ENCODE peak calls at places on chromosomes 4 and X, in six cellular contexts. C is fibroblast of pulmonary artery; B is brain microvascular endothelial cell; Q is esophagus squamous epithelium; Y is CD8-positive, alpha-beta T cell; Z is right lobe of liver. S is an unnamed sample.

GRCh38 chrX:4043951-4044350 is 330.5 kb upstream of the PRKX start:
- DNase-seq in B (no peak), Y (no peak), C (no peak), Z (no peak), Q (no peak), S (no peak)

GRCh38 chr4:144818136-144818535 is 172.2 kb downstream of the HHIP start:
- DNase-seq in C (no peak), Z (no peak), Q (no peak), B (no peak), Y (no peak), S (no peak)

GRCh38 chr4:1043658-1044468 is 32.4 kb downstream of the FGFRL1 start:
- DNase-seq in Y (no peak), B (peak; percentile 99), Z (peak; percentile 87), Q (no peak), C (peak; percentile 99), S (peak; percentile 97)

GRCh38 chr4:98586634-98587354 is 71.6 kb downstream of the TSPAN5 start:
- DNase-seq in B (no peak), Y (no peak), Z (no peak), C (no peak), Q (no peak), S (no peak)

GRCh38 chrX:21373637-21374162 is 518 bp upstream of the CNKSR2 start:
- DNase-seq in B (no peak), Z (peak; percentile 27), C (no peak), Y (no peak), Q (no peak), S (no peak)

GRCh38 chr4:146051724-146052396 is 113.2 kb upstream of the ZNF827 start:
- DNase-seq in Q (no peak), B (peak; percentile 61), C (peak; percentile 72), Y (no peak), Z (no peak), S (peak; percentile 13)

GRCh38 chrX:66360894-66361293 is 196.8 kb downstream of the HEPH start:
- DNase-seq in B (no peak), Y (no peak), Q (no peak), C (no peak), Z (no peak), S (no peak)

GRCh38 chr4:134636332-134637055 is 434.9 kb upstream of the PABPC4L start:
- DNase-seq in Y (no peak), Z (no peak), Q (no peak), C (no peak), B (no peak), S (no peak)

GRCh38 chrX:3549442-3549875 is 164.0 kb downstream of the PRKX start:
- DNase-seq in C (peak; percentile 45), Q (no peak), Z (no peak), B (peak; percentile 24), Y (no peak), S (peak; percentile 68)

GRCh38 chr4:57342406-57342805 is 232.2 kb upstream of the IGFBP7 start:
- DNase-seq in Z (no peak), B (peak; percentile 9), Y (no peak), Q (no peak), C (peak; percentile 17), S (no peak)

GRCh38 chr4:107196312-107196711 is 160.2 kb upstream of the DKK2 start:
- DNase-seq in B (no peak), C (no peak), Z (no peak), Q (no peak), Y (no peak), S (no peak)

GRCh38 chr4:7808752-7809151 is 130.9 kb downstream of the AFAP1 start:
- DNase-seq in Z (no peak), C (peak; percentile 88), B (peak; percentile 66), Q (no peak), Y (no peak), S (peak; percentile 85)

GRCh38 chr4:164931551-164932324 is 45.7 kb downstream of the TRIM61 start:
- DNase-seq in Q (no peak), Y (no peak), Z (no peak), C (no peak), B (peak; percentile 17), S (no peak)

GRCh38 chr4:155784637-155785036 is 25.8 kb downstream of the GUCY1B1 start:
- DNase-seq in Y (no peak), C (no peak), Q (no peak), Z (no peak), B (no peak), S (no peak)

GRCh38 chrX:38973327-38973726 is 172.1 kb downstream of the MID1IP1 start:
- DNase-seq in Z (no peak), Y (no peak), Q (no peak), B (no peak), C (peak; percentile 47), S (peak; percentile 36)

GRCh38 chr4:2244947-2245786 is 3.2 kb upstream of the HAUS3 start:
- DNase-seq in Q (no peak), Y (no peak), C (no peak), B (no peak), Z (no peak), S (no peak)

GRCh38 chrX:16725067-16725466 is 5.7 kb downstream of the SYAP1 start:
- DNase-seq in Z (no peak), C (no peak), Y (no peak), B (no peak), Q (no peak), S (no peak)

GRCh38 chr4:168453146-168453545 is 27.1 kb downstream of the DDX60L start:
- DNase-seq in C (no peak), Q (no peak), B (no peak), Z (no peak), Y (no peak), S (peak; percentile 28)

GRCh38 chr4:158172558-158173258 is at the start of gene GASK1B:
- DNase-seq in Y (no peak), B (peak; percentile 69), C (peak; percentile 83), Z (no peak), Q (no peak), S (peak; percentile 88)

GRCh38 chr4:159606835-159607234 is 504.0 kb downstream of the RAPGEF2 start:
- DNase-seq in Y (no peak), Z (no peak), C (no peak), Q (no peak), B (no peak), S (no peak)

GRCh38 chr4:83109480-83110221 is 4.9 kb downstream of the PLAC8 start:
- DNase-seq in Y (peak; percentile 11), B (no peak), Q (no peak), C (peak; percentile 14), Z (peak; percentile 50), S (peak; percentile 13)

GRCh38 chr4:186724861-186725419 is 1.3 kb upstream of the FAT1 start:
- DNase-seq in Q (no peak), B (peak; percentile 36), C (peak; percentile 46), Y (no peak), Z (no peak), S (peak; percentile 50)

GRCh38 chr4:10164877-10165283 is 48.3 kb upstream of the WDR1 start:
- DNase-seq in Z (peak; percentile 30), Q (no peak), Y (no peak), C (peak; percentile 82), B (peak; percentile 24), S (peak; percentile 38)

GRCh38 chrX:44432641-44433040 is 89.2 kb upstream of the EFHC2 start:
- DNase-seq in Y (no peak), Q (no peak), B (no peak), Z (no peak), C (peak; percentile 35), S (peak; percentile 28)

GRCh38 chr4:124708517-124709300 is 3.8 kb downstream of the ANKRD50 start:
- DNase-seq in C (peak; percentile 49), B (peak; percentile 45), Z (no peak), Y (no peak), Q (no peak), S (no peak)
- H3K4me3 ChIP-seq in C (peak overlapping the region; percentile 90), B (peak overlapping the region; percentile 83), Z (no peak overlapping the region), Y (no peak overlapping the region), Q (no peak overlapping the region), S (peak overlapping the region; percentile 39)

GRCh38 chr4:51997647-51998046 is 22.5 kb downstream of the LRRC66 start:
- DNase-seq in Y (no peak), B (no peak), C (no peak), Q (no peak), Z (no peak), S (no peak)
- TF ChIP-seq CTCF in Y (no peak), B (no peak), C (no peak), Q (no peak), Z (no peak), S (no peak)

DNA sequence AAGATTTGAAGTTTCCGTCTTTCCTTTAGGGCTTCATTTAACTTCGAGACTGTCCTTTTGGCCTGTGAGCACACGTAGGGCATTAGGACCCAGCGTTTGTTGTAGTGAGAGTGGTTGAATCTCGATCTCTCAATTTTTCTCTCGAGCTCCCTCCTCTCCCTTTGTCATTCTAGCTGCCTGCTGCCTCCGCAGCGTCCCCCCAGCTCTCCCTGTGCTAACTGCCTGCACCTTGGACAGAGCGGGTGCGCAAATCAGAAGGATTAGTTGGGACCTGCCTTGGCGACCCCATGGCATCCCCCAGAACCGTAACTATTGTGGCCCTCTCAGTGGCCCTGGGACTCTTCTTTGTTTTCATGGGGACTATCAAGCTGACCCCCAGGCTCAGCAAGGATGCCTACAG is at the start of gene TMEM35A:
- DNase-seq in Z (no peak), Q (no peak), Y (no peak), C (peak; percentile 45), B (peak; percentile 7), S (no peak)
- H3K4me3 ChIP-seq in Z (no peak within 1 kb of the TSS), Q (peak within 1 kb of the TSS; percentile 41), Y (no peak within 1 kb of the TSS), C (peak within 1 kb of the TSS; percentile 55), B (peak within 1 kb of the TSS; percentile 62), S (peak within 1 kb of the TSS; percentile 57)

GRCh38 chr4:15654556-15655222 is 468 bp downstream of the FBXL5 start:
- DNase-seq in B (peak; percentile 18), Y (peak; percentile 8), Q (no peak), C (peak; percentile 34), Z (peak; percentile 69), S (peak; percentile 48)
- TF ChIP-seq CTCF in B (peak; percentile 6), Y (no peak), Q (no peak), C (no peak), Z (no peak), S (no peak)

S was measured in fibroblast of villous mesenchyme.